ENCODE peak calls at places on chromosome 11, in five cellular contexts. One of them, this sample, is unnamed.

GRCh38 chr11:10358696-10359095 is 53.8 kb downstream of the ADM start:
- DNase-seq in osteocyte: no peak
- DNase-seq in T-helper 9 cell: no peak
- DNase-seq in M059J: no peak
- DNase-seq in lung: no peak
- DNase-seq in this sample: no peak

GRCh38 chr11:57646756-57647303 is 2.9 kb downstream of the YPEL4 start:
- DNase-seq in T-helper 9 cell: no peak
- DNase-seq in osteocyte: no peak
- DNase-seq in M059J: peak
- DNase-seq in lung: no peak
- DNase-seq in this sample: no peak

GRCh38 chr11:69427337-69427736 is 54.1 kb upstream of the LINC01488 start:
- DNase-seq in M059J: no peak
- DNase-seq in lung: no peak
- DNase-seq in T-helper 9 cell: no peak
- DNase-seq in osteocyte: no peak
- DNase-seq in this sample: no peak

GRCh38 chr11:13962562-13963168 is at the start of gene SPON1:
- DNase-seq in T-helper 9 cell: no peak
- DNase-seq in lung: peak
- DNase-seq in osteocyte: no peak
- DNase-seq in M059J: no peak
- DNase-seq in this sample: peak

GRCh38 chr11:96827164-96827563 is 437.4 kb downstream of the JRKL start:
- DNase-seq in T-helper 9 cell: no peak
- DNase-seq in lung: no peak
- DNase-seq in M059J: peak
- DNase-seq in osteocyte: no peak
- DNase-seq in this sample: no peak

GRCh38 chr11:61700221-61700620 is 20.0 kb downstream of the DAGLA start:
- DNase-seq in lung: peak
- DNase-seq in osteocyte: no peak
- DNase-seq in M059J: peak
- DNase-seq in T-helper 9 cell: no peak
- DNase-seq in this sample: no peak

GRCh38 chr11:67353317-67354313 is at the start of gene POLD4:
- DNase-seq in T-helper 9 cell: peak
- DNase-seq in M059J: peak
- DNase-seq in lung: peak
- DNase-seq in osteocyte: peak
- DNase-seq in this sample: peak

GRCh38 chr11:69950120-69950519 is 128.0 kb upstream of the ANO1 start:
- DNase-seq in lung: no peak
- DNase-seq in M059J: no peak
- DNase-seq in osteocyte: no peak
- DNase-seq in T-helper 9 cell: no peak
- DNase-seq in this sample: no peak

GRCh38 chr11:105718641-105719040 is 108.8 kb downstream of the GRIA4 start:
- DNase-seq in M059J: no peak
- DNase-seq in lung: no peak
- DNase-seq in osteocyte: no peak
- DNase-seq in T-helper 9 cell: no peak
- DNase-seq in this sample: no peak

GRCh38 chr11:105230586-105230985 is 91.0 kb upstream of the CARD18 start:
- DNase-seq in T-helper 9 cell: no peak
- DNase-seq in lung: no peak
- DNase-seq in M059J: peak
- DNase-seq in osteocyte: no peak
- DNase-seq in this sample: no peak

GRCh38 chr11:114889464-114890065 is 211.2 kb downstream of the NXPE2 start:
- DNase-seq in M059J: no peak
- DNase-seq in T-helper 9 cell: no peak
- DNase-seq in lung: no peak
- DNase-seq in osteocyte: no peak
- DNase-seq in this sample: no peak